ENCODE peak calls at places on chromosomes 4 and X, in four cellular contexts. One of them, this sample, is unnamed.

GRCh38 chrX:146264763-146265375 is 447.2 kb downstream of the SLITRK2 start:
- DNase-seq in HepG2: no peak
- DNase-seq in GM12878: no peak
- DNase-seq in K562: no peak
- DNase-seq in this sample: no peak

GRCh38 chr4:101419324-101420135 is 72.2 kb upstream of the PPP3CA start:
- DNase-seq in HepG2: no peak
- DNase-seq in GM12878: peak
- DNase-seq in K562: no peak
- DNase-seq in this sample: no peak

GRCh38 chr4:46270986-46271596 is 118.8 kb downstream of the GABRA2 start:
- DNase-seq in HepG2: peak
- DNase-seq in GM12878: peak
- DNase-seq in K562: no peak
- DNase-seq in this sample: peak

GRCh38 chr4:9906996-9907395 is 114.3 kb downstream of the SLC2A9 start:
- DNase-seq in HepG2: no peak
- DNase-seq in GM12878: no peak
- DNase-seq in K562: no peak
- DNase-seq in this sample: no peak

GRCh38 chr4:184282895-184283654 is 65.4 kb upstream of the ENPP6 start:
- DNase-seq in HepG2: no peak
- DNase-seq in GM12878: peak
- DNase-seq in K562: no peak
- DNase-seq in this sample: no peak

GRCh38 chr4:94516999-94517398 is 65.3 kb downstream of the PDLIM5 start:
- DNase-seq in HepG2: no peak
- DNase-seq in GM12878: no peak
- DNase-seq in K562: peak
- DNase-seq in this sample: peak

GRCh38 chr4:138927065-138927464 is 88.5 kb upstream of the NOCT start:
- DNase-seq in HepG2: no peak
- DNase-seq in GM12878: no peak
- DNase-seq in K562: no peak
- DNase-seq in this sample: no peak

GRCh38 chrX:15073313-15073712 is 196.6 kb downstream of the ASB9 start:
- DNase-seq in HepG2: no peak
- DNase-seq in GM12878: no peak
- DNase-seq in K562: no peak
- DNase-seq in this sample: no peak

GRCh38 chrX:154660506-154660905 is 7.1 kb upstream of the CTAG2 start:
- DNase-seq in HepG2: no peak
- DNase-seq in GM12878: no peak
- DNase-seq in K562: no peak
- DNase-seq in this sample: no peak

GRCh38 chr4:13701937-13702446 is 74.5 kb upstream of the BOD1L1 start:
- DNase-seq in HepG2: peak
- DNase-seq in GM12878: no peak
- DNase-seq in K562: no peak
- DNase-seq in this sample: no peak

GRCh38 chr4:125044886-125045285 is 269.9 kb upstream of the FAT4 start:
- DNase-seq in HepG2: no peak
- DNase-seq in GM12878: no peak
- DNase-seq in K562: no peak
- DNase-seq in this sample: no peak

GRCh38 chrX:44915361-44915868 is 42.4 kb downstream of the KDM6A start:
- DNase-seq in HepG2: peak
- DNase-seq in GM12878: no peak
- DNase-seq in K562: peak
- DNase-seq in this sample: no peak

GRCh38 chr4:105241456-105241855 is 94.8 kb downstream of the TET2 start:
- DNase-seq in HepG2: no peak
- DNase-seq in GM12878: no peak
- DNase-seq in K562: no peak
- DNase-seq in this sample: no peak

GRCh38 chrX:117989512-117989911 is 127.1 kb downstream of the KLHL13 start:
- DNase-seq in HepG2: no peak
- DNase-seq in GM12878: no peak
- DNase-seq in K562: no peak
- DNase-seq in this sample: no peak

GRCh38 chr4:88106205-88106604 is 52.2 kb downstream of the ABCG2 start:
- DNase-seq in HepG2: no peak
- DNase-seq in GM12878: no peak
- DNase-seq in K562: no peak
- DNase-seq in this sample: no peak

GRCh38 chrX:71917621-71918341 is 7.1 kb downstream of the NHSL2 start:
- DNase-seq in HepG2: no peak
- DNase-seq in GM12878: no peak
- DNase-seq in K562: no peak
- DNase-seq in this sample: no peak

GRCh38 chr4:173334891-173335754 is 965 bp upstream of the HMGB2 start:
- DNase-seq in HepG2: peak
- DNase-seq in GM12878: peak
- DNase-seq in K562: peak
- DNase-seq in this sample: peak

GRCh38 chr4:71860643-71861042 is 76.8 kb upstream of the GC start:
- DNase-seq in HepG2: peak
- DNase-seq in GM12878: no peak
- DNase-seq in K562: no peak
- DNase-seq in this sample: no peak

GRCh38 chr4:186029731-186030421 is 39.1 kb upstream of the TLR3 start:
- DNase-seq in HepG2: no peak
- DNase-seq in GM12878: no peak
- DNase-seq in K562: no peak
- DNase-seq in this sample: no peak

GRCh38 chr4:53981066-53981465 is 83.3 kb downstream of the CHIC2 start:
- DNase-seq in HepG2: no peak
- DNase-seq in GM12878: no peak
- DNase-seq in K562: no peak
- DNase-seq in this sample: no peak

GRCh38 chrX:41116948-41117347 is 31.7 kb downstream of the USP9X start:
- DNase-seq in HepG2: no peak
- DNase-seq in GM12878: peak
- DNase-seq in K562: peak
- DNase-seq in this sample: no peak

GRCh38 chr4:151103758-151104157 is 4.3 kb downstream of the RPS3A start:
- DNase-seq in HepG2: no peak
- DNase-seq in GM12878: no peak
- DNase-seq in K562: no peak
- DNase-seq in this sample: no peak

GRCh38 chr4:145907827-145908226 is 30.8 kb downstream of the ZNF827 start:
- DNase-seq in HepG2: no peak
- DNase-seq in GM12878: no peak
- DNase-seq in K562: no peak
- DNase-seq in this sample: no peak

GRCh38 chr4:81621490-81621889 is 149.8 kb upstream of the RASGEF1B start:
- DNase-seq in HepG2: no peak
- DNase-seq in GM12878: no peak
- DNase-seq in K562: no peak
- DNase-seq in this sample: no peak

GRCh38 chr4:96170198-96170597 is 330.3 kb downstream of the PDHA2 start:
- DNase-seq in HepG2: no peak
- DNase-seq in GM12878: no peak
- DNase-seq in K562: peak
- DNase-seq in this sample: no peak

GRCh38 chrX:41722816-41723215 is 1.2 kb upstream of the GPR82 start:
- DNase-seq in HepG2: no peak
- DNase-seq in GM12878: no peak
- DNase-seq in K562: no peak
- DNase-seq in this sample: no peak

GRCh38 chr4:53128959-53129358 is 236.9 kb downstream of the SCFD2 start:
- DNase-seq in HepG2: no peak
- DNase-seq in GM12878: no peak
- DNase-seq in K562: no peak
- DNase-seq in this sample: no peak

GRCh38 chr4:130568746-130569145 is 1472.8 kb downstream of the C4orf33 start:
- DNase-seq in HepG2: no peak
- DNase-seq in GM12878: no peak
- DNase-seq in K562: no peak
- DNase-seq in this sample: no peak
- TF ChIP-seq TARDBP in HepG2: no peak
- TF ChIP-seq TARDBP in GM12878: no peak
- TF ChIP-seq TARDBP in K562: no peak
- TF ChIP-seq TARDBP in this sample: no peak

GRCh38 chr4:1988327-1988724 is 20.4 kb downstream of the NELFA start:
- DNase-seq in HepG2: no peak
- DNase-seq in GM12878: no peak
- DNase-seq in K562: no peak
- DNase-seq in this sample: no peak
- TF ChIP-seq TARDBP in HepG2: no peak
- TF ChIP-seq TARDBP in GM12878: no peak
- TF ChIP-seq TARDBP in K562: no peak
- TF ChIP-seq TARDBP in this sample: no peak

GRCh38 chrX:50202539-50202938 is 1.7 kb upstream of the AKAP4 start:
- DNase-seq in HepG2: no peak
- DNase-seq in GM12878: no peak
- DNase-seq in K562: no peak
- DNase-seq in this sample: no peak
- TF ChIP-seq TARDBP in HepG2: no peak
- TF ChIP-seq TARDBP in GM12878: no peak
- TF ChIP-seq TARDBP in K562: no peak
- TF ChIP-seq TARDBP in this sample: no peak

GRCh38 chr4:20326977-20327376 is 75.3 kb downstream of the SLIT2 start:
- DNase-seq in HepG2: no peak
- DNase-seq in GM12878: no peak
- DNase-seq in K562: no peak
- DNase-seq in this sample: no peak
- TF ChIP-seq TARDBP in HepG2: no peak
- TF ChIP-seq TARDBP in GM12878: no peak
- TF ChIP-seq TARDBP in K562: no peak
- TF ChIP-seq TARDBP in this sample: no peak

GRCh38 chr4:78827191-78827590 is 51.0 kb downstream of the BMP2K start:
- DNase-seq in HepG2: no peak
- DNase-seq in GM12878: no peak
- DNase-seq in K562: no peak
- DNase-seq in this sample: no peak

GRCh38 chr4:78829296-78829695 is 53.1 kb downstream of the BMP2K start:
- DNase-seq in HepG2: no peak
- DNase-seq in GM12878: no peak
- DNase-seq in K562: no peak
- DNase-seq in this sample: no peak
- TF ChIP-seq TARDBP in HepG2: no peak
- TF ChIP-seq TARDBP in GM12878: no peak
- TF ChIP-seq TARDBP in K562: no peak
- TF ChIP-seq TARDBP in this sample: no peak

GRCh38 chrX:107429090-107429489 is 20.4 kb upstream of the FRMPD3 start:
- DNase-seq in HepG2: peak
- DNase-seq in GM12878: no peak
- DNase-seq in K562: no peak
- DNase-seq in this sample: no peak
- TF ChIP-seq TARDBP in HepG2: no peak
- TF ChIP-seq TARDBP in GM12878: no peak
- TF ChIP-seq TARDBP in K562: no peak
- TF ChIP-seq TARDBP in this sample: no peak

This sample was measured in HEK293T.